ENCODE peak calls at places on chromosomes 11 and 22, in four cellular contexts. H is GM23248, S is GM23338, W is neural progenitor cell. Q is an unnamed sample.

GRCh38 chr11:88359529-88359928 is 22.0 kb upstream of the CTSC start:
- DNase-seq in H (no peak), S (no peak), W (no peak), Q (peak)

GRCh38 chr11:62757846-62758788 is 3.3 kb upstream of the POLR2G start:
- DNase-seq in H (no peak), S (peak), W (no peak), Q (no peak)

GRCh38 chr22:24061124-24061684 is 50.1 kb downstream of the CABIN1 start:
- DNase-seq in H (peak), S (no peak), W (no peak), Q (peak)

GRCh38 chr22:50577987-50578775 is at the start of gene CPT1B:
- DNase-seq in H (peak), S (peak), W (no peak), Q (no peak)

GRCh38 chr11:32385998-32386397 is 49.3 kb downstream of the WT1 start:
- DNase-seq in H (peak), S (peak), W (peak), Q (peak)

GRCh38 chr11:2929880-2930704 is 872 bp upstream of the PHLDA2 start:
- DNase-seq in H (peak), S (peak), W (peak), Q (peak)

GRCh38 chr11:2577071-2578005 is 122.5 kb downstream of the KCNQ1OT1 start:
- DNase-seq in H (no peak), S (no peak), W (no peak), Q (no peak)

GRCh38 chr22:36986242-36986821 is 32.9 kb downstream of the TST start:
- DNase-seq in H (no peak), S (peak), W (peak), Q (peak)

GRCh38 chr11:21944577-21944976 is 248.3 kb upstream of the ANO5 start:
- DNase-seq in H (no peak), S (no peak), W (no peak), Q (no peak)

GRCh38 chr11:19820100-19820499 is 107.5 kb downstream of the NAV2 start:
- DNase-seq in H (peak), S (no peak), W (no peak), Q (no peak)

GRCh38 chr11:74739546-74740270 is 8.5 kb upstream of the CHRDL2 start:
- DNase-seq in H (peak), S (peak), W (peak), Q (peak)

GRCh38 chr22:45690008-45690407 is 18.4 kb downstream of the ATXN10 start:
- DNase-seq in H (no peak), S (no peak), W (no peak), Q (no peak)

GRCh38 chr22:22928666-22929380 is 41.2 kb downstream of the IGLL5 start:
- DNase-seq in H (peak), S (no peak), W (no peak), Q (peak)

GRCh38 chr22:44316393-44317162 is 3.8 kb upstream of the SHISAL1 start:
- DNase-seq in H (no peak), S (no peak), W (no peak), Q (peak)

GRCh38 chr11:115112779-115113178 is 391.4 kb downstream of the CADM1 start:
- DNase-seq in H (no peak), S (no peak), W (peak), Q (no peak)

GRCh38 chr11:69368119-69368880 is 74.3 kb downstream of the MYEOV start:
- DNase-seq in H (no peak), S (no peak), W (no peak), Q (no peak)

GRCh38 chr22:45006873-45007246 is 2.9 kb downstream of the PHF21B start:
- DNase-seq in H (no peak), S (peak), W (peak), Q (peak)

GRCh38 chr22:24789516-24789915 is 15.0 kb upstream of the PIWIL3 start:
- DNase-seq in H (no peak), S (no peak), W (no peak), Q (no peak)

GRCh38 chr22:29733362-29734322 is 13.8 kb downstream of the CABP7 start:
- DNase-seq in H (no peak), S (no peak), W (no peak), Q (peak)

GRCh38 chr11:68936358-68936636 is 32.6 kb downstream of the IGHMBP2 start:
- DNase-seq in H (no peak), S (no peak), W (no peak), Q (no peak)

GRCh38 chr11:85132839-85133238 is 494.3 kb downstream of the DLG2 start:
- DNase-seq in H (peak), S (peak), W (peak), Q (no peak)

GRCh38 chr22:42691440-42691839 is 29.2 kb downstream of the A4GALT start:
- DNase-seq in H (no peak), S (no peak), W (no peak), Q (no peak)

GRCh38 chr11:130631119-130631518 is 182.7 kb downstream of the ADAMTS15 start:
- DNase-seq in H (peak), S (no peak), W (no peak), Q (no peak)

GRCh38 chr11:129023968-129024676 is 81.5 kb upstream of the TP53AIP1 start:
- DNase-seq in H (no peak), S (peak), W (peak), Q (no peak)

GRCh38 chr11:69008774-69009440 is 4.1 kb downstream of the MRGPRF start:
- DNase-seq in H (peak), S (no peak), W (no peak), Q (no peak)

GRCh38 chr11:65927904-65928397 is 8.7 kb downstream of the DRAP1 start:
- DNase-seq in H (peak), S (no peak), W (no peak), Q (peak)

GRCh38 chr11:129972596-129972995 is 30.0 kb downstream of the PRDM10 start:
- DNase-seq in H (no peak), S (peak), W (peak), Q (no peak)

GRCh38 chr22:49365191-49365837 is 462.4 kb downstream of the BRD1 start:
- DNase-seq in H (no peak), S (no peak), W (no peak), Q (no peak)

GRCh38 chr11:73200256-73200655 is 17.8 kb upstream of the P2RY2 start:
- DNase-seq in H (no peak), S (peak), W (peak), Q (no peak)

GRCh38 chr11:85934599-85935169 is 79.5 kb downstream of the CCDC83 start:
- DNase-seq in H (no peak), S (peak), W (no peak), Q (no peak)

GRCh38 chr11:31375866-31376265 is 6.2 kb downstream of the DNAJC24 start:
- DNase-seq in H (no peak), S (no peak), W (no peak), Q (no peak)

GRCh38 chr11:22785251-22785650 is 44.4 kb downstream of the SVIP start:
- DNase-seq in H (peak), S (no peak), W (no peak), Q (no peak)

GRCh38 chr11:100978942-100979341 is 150.7 kb downstream of the PGR start:
- DNase-seq in H (no peak), S (no peak), W (no peak), Q (no peak)

GRCh38 chr22:25848954-25849353 is 107.0 kb downstream of the MYO18B start:
- DNase-seq in H (no peak), S (no peak), W (no peak), Q (no peak)

GRCh38 chr22:35299717-35300497 is at the start of gene TOM1:
- DNase-seq in H (peak), S (peak), W (peak), Q (peak)

GRCh38 chr22:25357606-25358420 is 138.4 kb downstream of the CRYBB2 start:
- DNase-seq in H (no peak), S (no peak), W (no peak), Q (no peak)

GRCh38 chr11:126917531-126918204 is 82.9 kb downstream of the KIRREL3 start:
- DNase-seq in H (peak), S (no peak), W (no peak), Q (no peak)

GRCh38 chr11:126918556-126918955 is 82.0 kb downstream of the KIRREL3 start:
- DNase-seq in H (peak), S (no peak), W (no peak), Q (peak)

GRCh38 chr11:126920833-126921232 is 79.7 kb downstream of the KIRREL3 start:
- DNase-seq in H (no peak), S (peak), W (no peak), Q (peak)

GRCh38 chr11:126915430-126915829 is 85.1 kb downstream of the KIRREL3 start:
- DNase-seq in H (peak), S (no peak), W (no peak), Q (no peak)

DNA sequence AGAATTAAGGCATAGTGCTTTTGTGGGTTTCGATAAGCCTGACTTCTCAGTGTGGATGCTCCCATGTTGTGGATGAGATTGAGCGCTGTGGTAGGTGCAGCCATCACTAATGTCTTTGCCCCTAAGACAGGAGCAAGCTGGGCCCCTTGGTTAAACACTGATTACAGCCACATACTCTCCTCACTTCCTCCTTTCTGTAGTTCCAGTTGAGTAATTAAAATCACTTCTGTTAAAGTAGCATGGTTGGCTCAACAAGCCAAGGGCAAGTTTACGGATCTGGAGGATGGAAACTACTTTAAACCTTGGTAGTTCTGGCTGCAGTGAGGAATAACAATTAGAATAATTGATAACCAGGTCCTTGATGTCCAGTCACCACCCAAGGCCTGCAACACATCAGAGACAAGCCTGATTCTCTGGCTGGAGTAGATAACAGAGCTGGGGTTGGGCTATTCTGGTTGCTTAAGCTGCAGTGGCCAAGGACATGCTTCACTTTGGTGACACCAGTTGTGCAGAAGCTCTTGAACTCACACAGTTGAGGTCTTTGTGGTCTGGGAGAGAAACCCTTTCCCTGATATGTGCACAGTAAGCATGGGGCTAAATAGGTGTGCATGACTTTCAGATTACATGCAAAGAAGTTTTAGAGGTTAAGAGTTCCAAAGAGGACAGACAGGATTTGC is 81.3 kb downstream of the KIRREL3 start:
- DNase-seq in H (no peak), S (no peak), W (no peak), Q (peak)
- H3K4me2 ChIP-seq in H (no peak), S (no peak), W (no peak), Q (peak)

DNA sequence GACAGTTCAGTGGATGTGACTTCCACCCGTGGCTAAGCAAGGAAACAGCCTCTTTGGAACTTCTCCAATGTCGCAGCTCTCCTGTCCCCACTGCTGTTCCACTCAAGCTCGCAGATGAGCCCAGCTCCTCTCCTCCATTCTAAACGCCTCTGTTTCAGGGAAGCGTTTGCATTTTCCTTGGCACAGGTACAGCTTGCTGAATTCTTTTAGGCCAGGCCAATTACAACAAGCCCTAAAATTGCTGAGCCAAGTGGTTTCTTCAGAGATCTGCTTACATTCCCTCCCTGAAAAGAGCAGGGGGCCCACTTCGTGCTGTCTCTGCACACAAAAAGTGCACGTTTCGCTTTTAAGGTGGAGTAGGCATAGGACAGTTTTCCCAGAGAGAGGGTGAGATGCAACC is 91.5 kb upstream of the BLID start:
- DNase-seq in H (peak), S (no peak), W (no peak), Q (no peak)
- H2AFZ ChIP-seq in H (no peak), S (no peak), W (no peak), Q (no peak)

GRCh38 chr11:80285076-80285790 is 844.4 kb upstream of the TENM4 start:
- DNase-seq in H (no peak), S (no peak), W (no peak), Q (no peak)
- H3K4me2 ChIP-seq in H (no peak), S (no peak), W (no peak), Q (no peak)

DNA sequence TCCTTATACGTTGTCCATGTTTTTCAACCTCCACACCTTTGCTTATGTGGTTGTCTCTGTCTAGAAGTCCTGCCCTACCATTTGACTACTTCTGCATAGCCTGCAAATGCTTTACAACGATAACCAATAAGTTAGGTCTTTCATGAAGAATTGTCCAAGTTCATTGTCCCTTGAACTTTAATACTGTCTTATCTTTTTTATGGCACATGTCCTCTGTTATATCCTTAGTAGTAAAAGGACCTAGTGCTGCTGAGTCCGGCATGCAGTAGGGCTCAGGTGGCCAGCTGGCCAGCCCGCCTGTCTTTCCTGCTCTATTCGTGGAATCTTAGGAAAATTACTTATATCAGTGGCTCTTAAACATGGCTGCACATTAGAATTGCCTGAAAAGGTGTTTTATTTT is 64.4 kb upstream of the SESN3 start:
- DNase-seq in H (no peak), S (no peak), W (no peak), Q (no peak)
- H2AFZ ChIP-seq in H (no peak), S (no peak), W (no peak), Q (no peak)

DNA sequence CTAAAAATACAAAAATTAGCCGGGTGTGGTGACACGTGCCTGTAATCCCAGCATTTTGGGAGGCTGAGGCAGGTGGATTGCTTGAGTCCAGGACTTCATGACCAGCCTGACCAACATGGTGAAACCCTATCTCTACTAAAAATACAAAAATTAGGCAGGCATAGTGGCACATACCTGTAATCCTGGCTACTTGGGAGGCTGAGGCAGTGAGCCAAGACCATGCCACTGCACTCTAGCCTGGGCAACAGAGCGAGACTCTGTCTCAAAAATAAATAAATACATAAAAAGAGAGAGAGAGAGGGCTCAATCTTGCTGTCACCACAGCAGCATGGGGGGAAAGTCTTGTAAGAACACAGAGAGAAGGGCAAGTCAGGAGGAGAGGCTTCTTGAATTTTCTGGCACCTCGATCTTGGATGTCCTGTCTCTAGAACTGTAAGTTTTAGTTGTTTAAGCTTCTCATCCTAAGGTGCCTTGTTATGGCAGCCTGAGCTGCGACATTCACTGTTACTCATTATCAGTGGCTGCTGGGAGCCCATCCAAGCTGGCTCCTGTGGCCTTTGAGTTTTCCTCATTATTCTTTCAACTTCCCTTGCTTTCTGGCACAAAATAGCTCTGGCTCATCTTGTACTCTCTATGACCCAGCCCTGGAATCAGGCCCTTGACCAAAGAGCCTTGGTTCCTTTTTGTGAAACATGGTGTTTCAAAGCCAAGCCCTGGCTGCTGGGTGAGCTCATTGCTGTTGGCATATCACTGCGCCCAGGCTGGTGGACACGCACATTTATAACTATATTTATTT is 8.0 kb upstream of the PSMC3 start:
- DNase-seq in H (peak), S (no peak), W (no peak), Q (no peak)
- H3K4me2 ChIP-seq in H (peak), S (no peak), W (no peak), Q (no peak)

GRCh38 chr11:11983427-11983826 is 25.0 kb downstream of the DKK3 start:
- DNase-seq in H (peak), S (no peak), W (no peak), Q (no peak)
- H2AFZ ChIP-seq in H (no peak), S (no peak), W (no peak), Q (no peak)

DNA sequence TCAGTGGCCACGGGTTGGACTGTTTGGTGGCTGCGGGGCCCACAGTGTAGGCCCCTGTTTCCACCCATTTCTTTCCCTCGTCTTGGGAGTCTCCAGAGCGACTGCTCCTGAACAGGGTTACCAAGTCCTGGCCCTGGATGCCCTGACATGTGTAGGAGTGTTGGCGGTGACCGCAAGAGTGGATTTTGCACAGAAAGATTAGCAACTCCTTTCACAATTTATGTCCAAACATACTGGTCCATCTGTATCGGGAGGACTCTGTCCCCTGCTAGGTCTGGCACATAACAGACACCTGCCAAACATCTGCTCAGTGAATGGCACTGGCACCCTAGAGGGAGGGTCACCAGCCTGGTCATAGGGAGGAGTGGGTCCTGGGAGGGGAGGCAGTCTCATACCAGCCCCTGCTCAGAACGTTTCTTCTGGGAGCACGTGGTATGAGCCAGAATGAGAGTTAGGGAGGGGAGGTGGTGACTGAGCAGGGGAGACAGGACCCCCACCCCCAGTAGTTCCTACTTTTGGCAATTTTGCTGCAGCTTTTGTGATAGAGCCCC is 3.4 kb upstream of the APOA1 start:
- DNase-seq in H (no peak), S (no peak), W (no peak), Q (no peak)
- H3K4me2 ChIP-seq in H (no peak), S (no peak), W (no peak), Q (no peak)

GRCh38 chr11:110076388-110076965 is 16.7 kb upstream of the ZC3H12C start:
- DNase-seq in H (peak), S (peak), W (no peak), Q (no peak)

GRCh38 chr11:110075822-110076208 is 17.4 kb upstream of the ZC3H12C start:
- DNase-seq in H (no peak), S (no peak), W (no peak), Q (no peak)

GRCh38 chr11:110075087-110075821 is 17.9 kb upstream of the ZC3H12C start:
- DNase-seq in H (no peak), S (no peak), W (no peak), Q (no peak)

GRCh38 chr11:110077318-110077717 is 15.9 kb upstream of the ZC3H12C start:
- DNase-seq in H (no peak), S (no peak), W (no peak), Q (no peak)

GRCh38 chr11:110074499-110074898 is 18.7 kb upstream of the ZC3H12C start:
- DNase-seq in H (no peak), S (no peak), W (no peak), Q (no peak)
- H2AFZ ChIP-seq in H (no peak), S (no peak), W (no peak), Q (no peak)

DNA sequence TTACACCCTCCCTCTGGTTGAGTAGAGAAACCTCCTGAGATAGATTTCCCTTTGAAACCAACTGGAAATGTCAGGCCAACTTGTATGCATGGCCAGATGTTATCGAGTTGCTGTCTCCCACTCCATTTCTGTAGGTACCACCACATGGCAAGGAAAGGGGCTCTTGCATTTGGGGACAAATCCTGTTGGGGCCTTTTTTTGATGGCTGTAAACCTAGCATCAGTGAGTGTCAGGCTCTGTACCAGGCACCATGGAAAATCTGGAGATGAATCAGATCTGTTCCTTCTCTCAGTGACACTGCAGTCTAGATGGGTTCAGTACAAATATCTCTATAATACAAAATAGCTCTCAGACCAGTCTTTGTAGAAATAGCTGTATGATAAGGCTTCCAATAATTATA is 58.4 kb downstream of the TRAF6 start:
- DNase-seq in H (no peak), S (no peak), W (no peak), Q (no peak)
- H3K4me2 ChIP-seq in H (no peak), S (no peak), W (no peak), Q (no peak)

GRCh38 chr11:82797595-82797971 is 63.9 kb upstream of the FAM181B start:
- DNase-seq in H (no peak), S (no peak), W (no peak), Q (no peak)
- H2AFZ ChIP-seq in H (no peak), S (peak), W (no peak), Q (no peak)